ENCODE peak calls at places on chromosome 21, in four cellular contexts. U, A, L and C are unnamed samples.

GRCh38 chr21:43611598-43612369 is 47.5 kb downstream of the HSF2BP start:
- DNase-seq in U (no peak), A (peak), L (peak), C (peak)

GRCh38 chr21:33947451-33948095 is 32.0 kb upstream of the ATP5PO start:
- DNase-seq in U (peak), A (peak), L (no peak), C (peak)

GRCh38 chr21:39048064-39048463 is 135.2 kb downstream of the PSMG1 start:
- DNase-seq in U (no peak), A (no peak), L (no peak), C (no peak)

GRCh38 chr21:32484706-32485380 is 72.3 kb downstream of the EVA1C start:
- DNase-seq in U (no peak), A (no peak), L (peak), C (peak)

GRCh38 chr21:33924079-33924765 is 8.6 kb upstream of the ATP5PO start:
- DNase-seq in U (peak), A (peak), L (peak), C (peak)

GRCh38 chr21:30629173-30629572 is 5.8 kb upstream of the KRTAP20-2 start:
- DNase-seq in U (no peak), A (no peak), L (no peak), C (no peak)

GRCh38 chr21:44710756-44711326 is 531 bp downstream of the TSPEAR start:
- DNase-seq in U (no peak), A (peak), L (peak), C (no peak)

GRCh38 chr21:41481191-41481590 is 26.8 kb downstream of the TMPRSS2 start:
- DNase-seq in U (no peak), A (no peak), L (peak), C (no peak)

GRCh38 chr21:45390121-45390751 is 14.7 kb upstream of the COL18A1 start:
- DNase-seq in U (no peak), A (no peak), L (peak), C (peak)

GRCh38 chr21:37474342-37474741 is 107.8 kb downstream of the DYRK1A start:
- DNase-seq in U (no peak), A (no peak), L (no peak), C (no peak)

GRCh38 chr21:46065215-46065992 is 32.5 kb upstream of the COL6A2 start:
- DNase-seq in U (no peak), A (no peak), L (peak), C (peak)

GRCh38 chr21:36166705-36167104 is 10.1 kb downstream of the DOP1B start:
- DNase-seq in U (no peak), A (no peak), L (peak), C (no peak)

GRCh38 chr21:36852864-36853263 is 113.6 kb downstream of the HLCS start:
- DNase-seq in U (no peak), A (no peak), L (no peak), C (no peak)

GRCh38 chr21:32334980-32335471 is 36.4 kb downstream of the MRAP start:
- DNase-seq in U (no peak), A (no peak), L (no peak), C (no peak)

GRCh38 chr21:44943005-44943685 is 3.3 kb downstream of the SLX9 start:
- DNase-seq in U (no peak), A (no peak), L (peak), C (no peak)